ENCODE peak calls at places on chromosomes 3 and 15, in six cellular contexts. W, C, D, Q, V and U are unnamed samples.

GRCh38 chr3:150251654-150252053 is 156.4 kb upstream of the TSC22D2 start:
- DNase-seq in W (no peak), C (peak), D (no peak), Q (no peak), V (no peak), U (peak)

GRCh38 chr3:117019082-117019713 is 309.6 kb downstream of the TUSC7 start:
- DNase-seq in W (peak), C (peak), D (peak), Q (peak), V (peak), U (peak)

GRCh38 chr3:161347726-161348125 is 23.6 kb downstream of the SPTSSB start:
- DNase-seq in W (no peak), C (no peak), D (no peak), Q (no peak), V (no peak), U (no peak)

GRCh38 chr3:48411041-48411588 is 18.8 kb downstream of the PLXNB1 start:
- DNase-seq in W (no peak), C (no peak), D (no peak), Q (no peak), V (no peak), U (no peak)

GRCh38 chr3:15634671-15635661 is 33.4 kb downstream of the BTD start:
- DNase-seq in W (no peak), C (peak), D (no peak), Q (no peak), V (no peak), U (peak)

GRCh38 chr3:134428396-134428795 is 54.1 kb upstream of the AMOTL2 start:
- DNase-seq in W (no peak), C (peak), D (peak), Q (no peak), V (no peak), U (peak)

GRCh38 chr15:68504721-68505090 is 72.7 kb upstream of the ITGA11 start:
- DNase-seq in W (peak), C (no peak), D (no peak), Q (no peak), V (no peak), U (peak)

GRCh38 chr3:23387286-23387918 is 184.3 kb downstream of the UBE2E2 start:
- DNase-seq in W (no peak), C (no peak), D (no peak), Q (no peak), V (no peak), U (no peak)

GRCh38 chr3:16060945-16061344 is 113.5 kb upstream of the GALNT15 start:
- DNase-seq in W (no peak), C (peak), D (no peak), Q (no peak), V (no peak), U (peak)

GRCh38 chr3:46812237-46812791 is 50.9 kb downstream of the MYL3 start:
- DNase-seq in W (peak), C (peak), D (peak), Q (peak), V (peak), U (peak)

GRCh38 chr3:171481011-171481410 is 20.8 kb upstream of the TNIK start:
- DNase-seq in W (no peak), C (no peak), D (no peak), Q (no peak), V (no peak), U (no peak)

GRCh38 chr3:171470714-171471227 is 10.6 kb upstream of the TNIK start:
- DNase-seq in W (no peak), C (no peak), D (no peak), Q (no peak), V (no peak), U (no peak)

GRCh38 chr3:171480526-171480925 is 20.3 kb upstream of the TNIK start:
- DNase-seq in W (no peak), C (no peak), D (no peak), Q (no peak), V (no peak), U (no peak)

GRCh38 chr3:171472552-171472951 is 12.3 kb upstream of the TNIK start:
- DNase-seq in W (no peak), C (no peak), D (no peak), Q (no peak), V (no peak), U (no peak)

GRCh38 chr3:171476532-171477102 is 16.4 kb upstream of the TNIK start:
- DNase-seq in W (no peak), C (no peak), D (no peak), Q (no peak), V (no peak), U (no peak)
- H3K14ac ChIP-seq in W (no peak), C (no peak), D (no peak), Q (no peak), V (no peak), U (no peak)

DNA sequence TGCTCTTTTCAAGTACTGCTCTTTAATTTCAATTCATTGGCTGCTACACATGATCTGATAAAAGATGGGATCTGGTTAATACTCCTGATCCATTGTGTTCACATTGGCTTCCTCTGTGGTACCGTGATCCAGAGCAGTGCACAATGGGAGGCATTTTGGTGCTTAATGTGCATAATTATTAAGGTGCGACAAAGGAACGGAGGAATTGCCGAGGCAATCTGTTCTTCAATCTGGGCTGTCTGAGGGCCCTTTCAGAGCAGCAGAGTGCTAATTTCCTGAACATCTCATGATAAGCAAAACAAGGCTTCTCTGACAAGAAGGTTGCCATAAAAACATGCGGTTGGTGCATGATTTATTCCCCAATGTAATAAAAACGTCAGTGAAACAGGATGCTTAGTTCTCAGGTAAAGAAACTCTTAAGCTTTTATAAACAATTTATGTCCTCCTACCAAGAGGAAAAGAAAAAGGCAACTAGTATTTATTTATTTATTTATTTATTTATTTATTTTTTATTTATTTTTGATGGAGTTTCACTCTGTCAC is 63.9 kb upstream of the EPHA3 start:
- DNase-seq in W (no peak), C (no peak), D (no peak), Q (no peak), V (no peak), U (no peak)
- H3K14ac ChIP-seq in W (no peak), C (no peak), D (no peak), Q (no peak), V (no peak), U (no peak)

DNA sequence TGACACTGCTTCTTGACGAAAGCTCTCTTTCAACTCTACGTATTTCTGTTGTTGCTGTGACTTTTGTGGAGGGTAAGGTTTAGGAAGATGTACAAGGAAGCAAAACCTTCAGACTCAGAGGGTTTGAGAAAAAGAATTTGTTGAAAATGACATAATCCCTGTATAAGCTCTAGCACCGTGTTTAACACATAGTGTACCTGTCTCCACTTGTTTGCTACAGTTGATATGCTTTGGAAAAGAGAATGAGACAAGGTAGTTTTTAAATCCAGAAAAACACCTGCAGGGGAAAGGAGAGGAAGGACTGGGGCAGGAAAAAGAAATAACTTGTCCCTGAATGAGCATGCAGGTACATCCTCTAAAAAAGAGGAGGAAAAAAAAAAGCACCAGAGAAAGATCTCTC is 29.6 kb upstream of the CP start:
- DNase-seq in W (no peak), C (no peak), D (no peak), Q (no peak), V (no peak), U (no peak)
- H3K14ac ChIP-seq in W (no peak), C (no peak), D (no peak), Q (no peak), V (no peak), U (no peak)

DNA sequence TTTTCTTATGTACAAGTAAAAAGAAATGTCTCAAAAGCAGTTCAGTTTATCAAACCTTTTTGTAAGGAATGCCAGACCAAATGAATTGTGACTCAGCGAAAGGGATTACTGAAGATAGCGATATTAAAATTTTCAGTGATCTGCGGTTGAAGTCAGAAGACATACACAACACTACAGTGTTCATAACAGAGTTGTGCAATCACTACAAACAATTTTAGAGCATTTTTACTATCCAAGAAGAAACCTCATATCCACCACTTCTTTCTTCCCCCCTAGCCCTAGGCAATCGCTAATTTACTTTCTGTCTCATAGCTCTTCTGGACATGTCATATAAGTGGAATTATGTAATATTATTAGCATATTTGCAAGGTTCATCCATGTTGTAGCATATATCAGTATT is 23.7 kb upstream of the ALPK3 start:
- DNase-seq in W (no peak), C (no peak), D (no peak), Q (no peak), V (no peak), U (no peak)
- H3K14ac ChIP-seq in W (no peak), C (no peak), D (no peak), Q (no peak), V (no peak), U (no peak)

GRCh38 chr15:28885289-28885629 is 515 bp upstream of the APBA2 start:
- DNase-seq in W (no peak), C (no peak), D (no peak), Q (no peak), V (no peak), U (no peak)
- H3K14ac ChIP-seq in W (no peak), C (no peak), D (no peak), Q (peak), V (no peak), U (no peak)

GRCh38 chr15:35362195-35362829 is 183.7 kb downstream of the DPH6 start:
- DNase-seq in W (no peak), C (peak), D (no peak), Q (no peak), V (peak), U (peak)
- H3K14ac ChIP-seq in W (no peak), C (no peak), D (no peak), Q (no peak), V (no peak), U (peak)

GRCh38 chr3:194874206-194874605 is 188.5 kb downstream of the FAM43A start:
- DNase-seq in W (peak), C (no peak), D (peak), Q (no peak), V (no peak), U (no peak)

GRCh38 chr3:194876403-194877165 is 190.9 kb downstream of the FAM43A start:
- DNase-seq in W (peak), C (no peak), D (peak), Q (no peak), V (peak), U (no peak)

GRCh38 chr3:194872669-194872977 is 186.9 kb downstream of the FAM43A start:
- DNase-seq in W (peak), C (peak), D (no peak), Q (no peak), V (peak), U (peak)

GRCh38 chr3:194875581-194876402 is 190.1 kb downstream of the FAM43A start:
- DNase-seq in W (peak), C (no peak), D (peak), Q (no peak), V (peak), U (no peak)

DNA sequence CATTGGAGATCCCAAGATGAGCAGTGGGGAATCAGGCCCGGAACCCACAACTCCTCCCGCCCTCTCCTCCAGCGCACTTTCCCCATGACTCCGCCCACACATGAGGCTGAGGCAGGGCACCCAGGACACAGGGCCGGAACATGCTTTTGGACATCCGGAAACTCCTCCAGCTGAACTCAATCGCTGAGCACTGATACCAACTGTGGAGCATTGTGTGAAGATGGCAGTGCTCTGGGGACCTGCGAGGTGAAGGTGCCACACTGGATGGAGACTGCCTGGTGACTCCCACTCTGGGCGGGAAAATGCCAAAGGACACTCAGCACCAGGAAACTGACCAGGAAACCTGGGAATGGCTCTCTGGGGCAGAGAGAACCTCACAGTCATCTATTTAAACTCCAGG is 189.1 kb downstream of the FAM43A start:
- DNase-seq in W (peak), C (no peak), D (no peak), Q (no peak), V (no peak), U (no peak)
- H3K14ac ChIP-seq in W (no peak), C (no peak), D (no peak), Q (no peak), V (no peak), U (no peak)